ENCODE peak calls at places on chromosomes 12 and 14, in ten cellular contexts. N is ovary, W is adrenal gland, A is lower lobe of right lung, H is cardiac muscle cell, R is right atrium auricular region, M is bronchial epithelial cell, U is left ventricle myocardium inferior, O is GM06990, D is tibial nerve. P is an unnamed sample.

GRCh38 chr14:89270439-89271227 is 146.4 kb downstream of the FOXN3 start:
- DNase-seq in W (no peak), H (no peak), N (no peak), D (no peak), A (peak; percentile 67), M (peak; percentile 63), U (no peak), O (peak; percentile 36), R (no peak), P (no peak)

GRCh38 chr12:28500373-28501024 is 310.2 kb downstream of the CCDC91 start:
- DNase-seq in O (no peak), W (no peak), A (no peak), H (peak; percentile 54), U (no peak), R (no peak), N (no peak), M (peak; percentile 63), D (no peak), P (no peak)

GRCh38 chr14:68047910-68048309 is 228.3 kb downstream of the RAD51B start:
- DNase-seq in H (peak; percentile 25), U (no peak), R (no peak), M (peak; percentile 61), W (no peak), O (no peak), D (no peak), N (no peak), A (no peak), P (no peak)

GRCh38 chr14:57261604-57262003 is 7.1 kb downstream of the EXOC5 start:
- DNase-seq in M (no peak), H (no peak), U (no peak), N (no peak), R (no peak), O (no peak), A (no peak), D (no peak), W (no peak), P (no peak)

GRCh38 chr12:121314441-121314840 is 17.9 kb upstream of the CAMKK2 start:
- DNase-seq in A (no peak), M (no peak), W (no peak), U (no peak), R (no peak), O (no peak), N (no peak), D (no peak), H (no peak), P (no peak)

GRCh38 chr14:59541731-59542130 is 34.9 kb downstream of the CCDC175 start:
- DNase-seq in M (no peak), A (no peak), U (no peak), H (no peak), R (no peak), D (no peak), W (no peak), N (no peak), O (no peak), P (no peak)

GRCh38 chr12:101204598-101205304 is 5.3 kb downstream of the SLC5A8 start:
- DNase-seq in D (no peak), A (no peak), O (no peak), H (no peak), W (no peak), N (no peak), U (no peak), M (no peak), R (no peak), P (no peak)

GRCh38 chr14:95463173-95463901 is 53.1 kb downstream of the SYNE3 start:
- DNase-seq in D (no peak), U (no peak), A (no peak), O (no peak), H (no peak), W (no peak), R (no peak), M (no peak), N (no peak), P (no peak)

GRCh38 chr14:86087377-86087776 is 557.4 kb downstream of the FLRT2 start:
- DNase-seq in H (no peak), M (no peak), A (no peak), R (no peak), W (no peak), N (no peak), D (no peak), U (no peak), O (no peak), P (no peak)

GRCh38 chr12:110266980-110267620 is 13.9 kb upstream of the ATP2A2 start:
- DNase-seq in U (no peak), W (no peak), N (peak; percentile 65), R (peak; percentile 64), D (no peak), A (no peak), O (no peak), M (peak; percentile 42), H (peak; percentile 87), P (no peak)

GRCh38 chr14:20215196-20215595 is 8.3 kb upstream of the OR11H6 start:
- DNase-seq in H (no peak), N (no peak), A (no peak), R (no peak), U (no peak), O (no peak), W (no peak), M (peak; percentile 1), D (no peak), P (no peak)

GRCh38 chr12:54349031-54349430 is 15.3 kb downstream of the GPR84 start:
- DNase-seq in D (no peak), W (no peak), R (no peak), O (no peak), M (no peak), U (no peak), N (no peak), A (no peak), H (no peak), P (no peak)

DNA sequence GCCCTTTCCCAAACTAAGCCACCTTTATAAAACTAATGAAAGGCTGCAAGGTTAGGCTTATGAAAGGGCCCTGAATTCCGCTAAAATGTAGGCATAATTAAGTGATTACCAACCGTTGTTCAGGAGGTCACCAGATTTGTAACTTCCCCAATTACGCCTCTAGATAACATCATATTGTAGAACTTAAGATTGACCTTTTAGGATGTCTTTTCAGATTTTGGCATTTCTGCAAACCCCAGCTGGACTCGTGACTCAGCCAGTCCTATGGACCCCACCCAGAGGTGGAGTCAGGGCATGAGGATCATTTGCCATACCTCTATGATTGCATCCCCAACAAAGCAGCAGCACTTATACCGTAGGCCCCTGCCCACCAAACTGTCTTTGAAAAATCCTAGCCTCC is 3.7 kb upstream of the LPCAT3 start:
- DNase-seq in H (no peak), N (no peak), A (no peak), R (no peak), M (no peak), W (no peak), D (no peak), U (no peak), O (no peak), P (no peak)
- TF ChIP-seq CTCF in H (no peak), N (no peak), A (no peak), R (no peak), M (no peak), W (no peak), D (no peak), U (no peak), O (no peak), P (no peak)

GRCh38 chr14:21614245-21614644 is 20.5 kb downstream of the OR10G2 start:
- DNase-seq in H (no peak), O (no peak), M (no peak), N (no peak), A (no peak), W (no peak), D (no peak), U (no peak), R (no peak), P (no peak)
- H3K4me3 ChIP-seq in H (no peak overlapping the region), O (no peak overlapping the region), M (no peak overlapping the region), N (no peak overlapping the region), A (no peak overlapping the region), W (no peak overlapping the region), D (no peak overlapping the region), U (no peak overlapping the region), R (no peak overlapping the region), P (no peak overlapping the region)

DNA sequence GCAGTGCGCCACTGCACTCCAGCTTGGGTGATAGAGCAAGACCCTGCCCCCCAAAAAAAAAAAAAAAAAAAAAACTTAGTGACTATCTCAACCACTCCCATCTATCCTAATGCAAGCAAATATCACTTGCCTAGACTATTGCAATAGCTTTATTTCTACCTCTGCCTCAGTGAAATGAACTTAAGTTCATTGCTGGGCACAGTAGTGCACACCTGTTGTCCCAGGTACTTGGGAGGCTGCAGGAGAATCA is 4.3 kb downstream of the RPS29 start:
- DNase-seq in O (no peak), D (no peak), W (no peak), U (no peak), M (no peak), A (no peak), H (no peak), N (no peak), R (no peak), P (no peak)
- H3K36me3 ChIP-seq in O (peaks cover 11% of the 10 kb centered on the region), D (peaks cover 7% of the 10 kb centered on the region), W (no peaks in the 10 kb centered on the region), U (peaks cover 42% of the 10 kb centered on the region), M (peaks cover 12% of the 10 kb centered on the region), A (peaks cover 39% of the 10 kb centered on the region), H (peaks cover 11% of the 10 kb centered on the region), N (no peaks in the 10 kb centered on the region), R (peaks cover 27% of the 10 kb centered on the region), P (peaks cover 16% of the 10 kb centered on the region)

GRCh38 chr12:96770239-96770780 is 136.7 kb upstream of the NEDD1 start:
- DNase-seq in N (no peak), W (no peak), R (no peak), H (no peak), O (no peak), D (no peak), A (no peak), U (no peak), M (no peak), P (no peak)

DNA sequence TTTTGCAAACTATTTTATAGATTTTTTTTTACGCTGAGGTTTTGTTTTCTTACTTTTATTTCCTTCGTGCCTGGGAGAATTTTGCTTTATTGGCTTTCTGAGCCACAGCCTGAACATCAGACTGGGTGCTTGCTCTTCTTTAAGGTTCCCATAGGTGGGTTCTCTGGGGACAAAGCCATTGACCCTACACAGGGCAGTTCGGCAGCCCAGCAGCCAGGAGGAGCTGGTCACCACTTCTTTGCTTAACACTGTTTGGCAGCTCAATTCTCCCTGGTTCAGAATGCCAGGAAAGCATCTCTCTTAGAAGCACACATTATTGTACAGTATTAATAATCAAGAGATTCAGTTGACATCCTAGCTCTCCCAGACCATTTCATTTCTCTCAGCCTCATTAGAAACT is 140.8 kb upstream of the NEDD1 start:
- DNase-seq in O (no peak), U (no peak), A (no peak), M (no peak), W (no peak), R (no peak), N (no peak), D (no peak), H (no peak), P (no peak)
- TF ChIP-seq CTCF in O (no peak), U (no peak), A (no peak), M (no peak), W (no peak), R (no peak), N (no peak), D (no peak), H (peak; percentile 13), P (no peak)